ENCODE peak calls at places on chromosomes 1 and 21, in five cellular contexts. R is neural crest cell, X is mesendoderm, P is AG20443, I is caudate nucleus. G is an unnamed sample.

GRCh38 chr1:42177551-42177981 is 13.0 kb upstream of the GUCA2A start:
- DNase-seq in P (no peak), I (peak; percentile 80), X (no peak), R (no peak), G (peak; percentile 37)

GRCh38 chr1:14897080-14897449 is 256.5 kb upstream of the TMEM51 start:
- DNase-seq in I (no peak), X (peak; percentile 59), P (no peak), R (no peak), G (no peak)

GRCh38 chr1:171611306-171611705 is 10.7 kb upstream of the MYOCOS start:
- DNase-seq in X (no peak), I (no peak), R (no peak), P (no peak), G (no peak)

GRCh38 chr21:45986316-45987051 is 4.9 kb downstream of the COL6A1 start:
- DNase-seq in P (no peak), R (no peak), X (no peak), I (no peak), G (no peak)

GRCh38 chr21:40393091-40393490 is 453.9 kb downstream of the DSCAM start:
- DNase-seq in I (no peak), P (no peak), X (no peak), R (no peak), G (no peak)

GRCh38 chr21:37829447-37829846 is 86.8 kb downstream of the KCNJ6 start:
- DNase-seq in X (no peak), P (peak; percentile 81), I (no peak), R (no peak), G (no peak)

GRCh38 chr1:31244326-31244725 is 4.6 kb upstream of the NKAIN1 start:
- DNase-seq in P (peak; percentile 27), R (no peak), I (no peak), X (no peak), G (no peak)

GRCh38 chr1:4585705-4586104 is 68.7 kb upstream of the AJAP1 start:
- DNase-seq in I (no peak), P (no peak), X (no peak), R (no peak), G (no peak)

GRCh38 chr1:221415626-221416025 is 326.3 kb downstream of the DUSP10 start:
- DNase-seq in P (no peak), I (no peak), R (no peak), X (no peak), G (no peak)

GRCh38 chr1:50246869-50247268 is 138.1 kb downstream of the ELAVL4 start:
- DNase-seq in R (no peak), P (no peak), X (no peak), I (no peak), G (no peak)

GRCh38 chr21:15601390-15601789 is 128.4 kb upstream of the USP25 start:
- DNase-seq in R (no peak), X (no peak), P (no peak), I (no peak), G (no peak)

GRCh38 chr1:113046569-113046968 is 26.4 kb upstream of the LRIG2 start:
- DNase-seq in R (no peak), X (no peak), I (no peak), P (no peak), G (no peak)

GRCh38 chr21:35628331-35628730 is 432.0 kb downstream of the SETD4 start:
- DNase-seq in P (no peak), X (peak; percentile 43), I (no peak), R (no peak), G (no peak)

GRCh38 chr1:111880866-111881837 is 108.3 kb downstream of the KCND3 start:
- DNase-seq in I (peak; percentile 54), R (no peak), P (no peak), X (no peak), G (peak; percentile 28)

G was measured in posterior cingulate gyrus.